ENCODE peak calls at places on chromosome 19, in six cellular contexts. C, K, O, M, D and X are unnamed samples.

GRCh38 chr19:16360738-16361137 is 36.1 kb downstream of the KLF2 start:
- DNase-seq in M (no peak), D (no peak), K (no peak), O (no peak), C (no peak), X (no peak)

GRCh38 chr19:1410136-1410786 is 2.9 kb downstream of the DAZAP1 start:
- DNase-seq in C (no peak), K (no peak), O (no peak), D (no peak), M (no peak), X (no peak)

GRCh38 chr19:35712910-35713845 is 4.6 kb upstream of the KMT2B start:
- DNase-seq in K (no peak), D (peak), O (no peak), C (no peak), M (peak), X (no peak)

GRCh38 chr19:55355213-55355821 is 798 bp upstream of the COX6B2 start:
- DNase-seq in O (no peak), M (no peak), K (no peak), C (no peak), D (no peak), X (no peak)

GRCh38 chr19:3094638-3095374 is 644 bp downstream of the GNA11 start:
- DNase-seq in K (no peak), D (no peak), C (no peak), O (no peak), M (no peak), X (no peak)

GRCh38 chr19:2253106-2254051 is 2.8 kb downstream of the JSRP1 start:
- DNase-seq in M (no peak), K (no peak), C (peak), D (no peak), O (no peak), X (no peak)

GRCh38 chr19:33199441-33200265 is 5.5 kb downstream of the LRP3 start:
- DNase-seq in C (no peak), M (no peak), D (no peak), O (no peak), K (no peak), X (no peak)

GRCh38 chr19:3543150-3544053 is 4.4 kb downstream of the TEKTIP1 start:
- DNase-seq in O (no peak), D (no peak), C (no peak), M (no peak), K (no peak), X (no peak)

GRCh38 chr19:49400034-49400433 is 12.0 kb downstream of the KASH5 start:
- DNase-seq in M (no peak), D (no peak), O (no peak), K (no peak), C (peak), X (no peak)
- TF ChIP-seq JUND in M (no peak), D (no peak), O (no peak), K (no peak), C (no peak), X (no peak)

DNA sequence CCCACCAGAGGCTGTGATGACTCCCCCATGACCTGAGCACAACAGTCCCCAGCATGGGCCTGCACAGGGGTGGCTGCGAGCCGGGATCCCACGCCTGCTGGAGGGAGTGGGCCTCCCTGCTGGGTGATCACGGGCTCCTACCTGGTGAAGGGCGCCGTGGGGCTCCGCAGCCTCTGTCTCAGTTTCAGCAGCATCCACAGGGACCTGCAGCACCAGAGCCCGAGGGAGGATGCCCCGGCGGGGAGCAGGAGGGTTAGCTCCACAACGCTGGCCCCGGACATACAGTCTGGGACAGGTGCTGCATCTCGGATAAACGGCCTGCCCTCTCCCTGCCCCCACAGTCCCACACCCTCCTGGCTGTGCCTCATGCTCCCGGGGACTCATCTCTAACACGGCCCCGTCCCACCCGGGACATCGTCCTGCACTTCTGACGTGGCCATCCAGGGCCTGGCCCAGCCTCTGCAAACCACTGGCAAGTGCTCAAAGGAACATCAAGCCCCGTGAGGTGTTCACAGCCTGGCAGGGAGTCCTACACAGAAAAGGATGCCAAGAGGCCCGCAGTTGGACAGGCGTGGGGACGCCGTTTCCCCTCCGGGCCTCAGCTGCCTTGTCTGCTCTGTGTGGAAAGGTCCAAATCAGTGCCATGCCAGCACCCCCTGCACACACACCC is 10.5 kb downstream of the PEX11G start:
- DNase-seq in K (no peak), C (no peak), M (no peak), O (no peak), D (no peak), X (no peak)
- TF ChIP-seq JUND in K (no peak), C (no peak), M (no peak), O (no peak), D (no peak), X (no peak)

GRCh38 chr19:46716013-46716671 is 772 bp downstream of the PRKD2 start:
- DNase-seq in O (no peak), M (peak), D (no peak), K (no peak), C (no peak), X (no peak)

GRCh38 chr19:46716672-46717033 is 261 bp downstream of the PRKD2 start:
- DNase-seq in C (no peak), D (no peak), O (no peak), K (no peak), M (no peak), X (no peak)

GRCh38 chr19:46714523-46715106 is 2.3 kb downstream of the PRKD2 start:
- DNase-seq in K (no peak), D (no peak), O (no peak), C (no peak), M (no peak), X (no peak)

GRCh38 chr19:46715620-46716012 is 1.3 kb downstream of the PRKD2 start:
- DNase-seq in O (no peak), M (no peak), D (no peak), K (no peak), C (no peak), X (no peak)

DNA sequence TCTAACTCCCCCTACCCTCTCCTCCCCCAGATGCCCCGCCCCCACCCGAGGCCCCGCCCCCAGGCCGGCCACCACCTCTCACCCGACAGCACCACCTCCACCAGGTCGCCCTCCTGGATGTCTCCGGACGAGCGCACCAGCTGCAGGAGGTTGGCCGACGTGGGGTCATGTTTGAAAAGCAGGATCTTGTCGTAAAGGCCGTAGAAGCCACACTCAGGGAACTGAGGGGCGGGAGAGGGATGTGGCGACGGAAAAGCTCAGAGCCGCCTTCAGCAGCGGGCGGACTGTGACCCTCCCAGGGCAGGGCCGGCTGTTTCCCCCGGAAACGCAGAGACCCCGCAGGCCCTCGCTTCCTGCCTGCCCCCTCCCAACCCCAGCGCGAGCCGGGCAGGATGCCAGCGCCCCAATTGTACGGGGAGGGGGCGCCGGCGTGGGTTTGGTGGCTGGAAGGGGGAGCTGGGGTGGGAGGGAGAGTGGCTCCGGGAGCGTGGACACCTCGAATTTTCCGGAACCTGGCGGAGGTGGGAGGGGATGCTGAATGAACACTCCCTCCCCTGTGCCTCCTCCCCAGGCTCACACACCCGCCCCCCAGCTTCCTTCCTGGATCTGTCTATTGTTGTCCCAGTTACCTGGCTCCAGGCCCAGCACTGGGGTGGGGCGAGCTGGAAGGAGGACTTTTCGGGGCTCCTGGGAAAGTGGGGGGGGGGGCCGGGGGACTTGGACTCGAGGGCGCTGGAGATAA is 3.0 kb downstream of the PRKD2 start:
- DNase-seq in M (peak), K (no peak), O (peak), D (no peak), C (peak), X (peak)
- TF ChIP-seq JUND in M (no peak), K (no peak), O (no peak), D (no peak), C (no peak), X (no peak)

GRCh38 chr19:12867120-12868099 is 13.8 kb downstream of the DNASE2 start:
- DNase-seq in C (no peak), K (peak), D (peak), M (peak), O (no peak), X (no peak)
- TF ChIP-seq JUND in C (no peak), K (no peak), D (no peak), M (no peak), O (no peak), X (no peak)

DNA sequence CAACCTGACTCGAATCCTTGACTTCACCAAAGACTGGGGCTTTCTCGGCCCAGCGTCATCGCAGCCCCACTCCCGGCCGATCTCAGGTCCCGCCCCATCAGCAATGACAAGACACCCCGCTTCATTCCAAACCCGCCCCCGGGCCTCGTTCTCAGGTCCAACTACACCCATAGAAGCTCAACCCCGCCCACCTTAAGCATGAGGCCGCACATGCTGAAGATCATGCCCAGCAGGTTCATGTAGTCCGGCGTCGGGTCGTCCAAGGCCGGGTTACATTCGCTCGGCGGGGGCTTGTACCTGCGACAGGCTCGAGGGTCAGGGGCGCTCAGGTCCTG is 2.3 kb downstream of the WDR83 start:
- DNase-seq in K (no peak), O (no peak), C (peak), D (no peak), M (peak), X (peak)
- TF ChIP-seq JUND in K (no peak), O (no peak), C (no peak), D (no peak), M (no peak), X (no peak)

GRCh38 chr19:45451181-45451849 is 16.5 kb upstream of the FOSB start:
- DNase-seq in M (no peak), K (no peak), O (no peak), D (no peak), C (no peak), X (no peak)
- TF ChIP-seq JUND in M (no peak), K (no peak), O (no peak), D (no peak), C (no peak), X (no peak)

GRCh38 chr19:18045307-18046013 is 37.5 kb downstream of the ARRDC2 start:
- DNase-seq in K (no peak), M (no peak), C (no peak), D (no peak), O (no peak), X (no peak)

GRCh38 chr19:18041054-18041453 is 33.1 kb downstream of the ARRDC2 start:
- DNase-seq in O (no peak), D (no peak), K (no peak), M (no peak), C (no peak), X (no peak)

GRCh38 chr19:18049390-18049789 is 37.3 kb downstream of the IL12RB1 start:
- DNase-seq in D (no peak), O (no peak), M (no peak), C (no peak), K (no peak), X (no peak)

GRCh38 chr19:18044825-18045304 is 36.9 kb downstream of the ARRDC2 start:
- DNase-seq in D (peak), K (no peak), M (peak), O (no peak), C (no peak), X (peak)

GRCh38 chr19:18046066-18046718 is 38.2 kb downstream of the ARRDC2 start:
- DNase-seq in D (no peak), K (no peak), O (peak), M (peak), C (peak), X (peak)
- TF ChIP-seq JUND in D (no peak), K (no peak), O (peak), M (peak), C (no peak), X (no peak)

GRCh38 chr19:43692364-43692763 is 22.4 kb upstream of the PLAUR start:
- DNase-seq in D (no peak), M (no peak), O (no peak), K (no peak), C (no peak), X (no peak)
- TF ChIP-seq JUND in D (no peak), M (no peak), O (no peak), K (no peak), C (no peak), X (no peak)

GRCh38 chr19:46862974-46863632 is 2.3 kb downstream of the ARHGAP35 start:
- DNase-seq in M (peak), C (no peak), O (no peak), K (no peak), D (no peak), X (no peak)

GRCh38 chr19:46860846-46861690 is at the start of gene ARHGAP35:
- DNase-seq in O (no peak), C (no peak), M (peak), D (no peak), K (no peak), X (peak)

GRCh38 chr19:46862504-46862835 is 1.7 kb downstream of the ARHGAP35 start:
- DNase-seq in D (no peak), O (no peak), K (no peak), C (no peak), M (peak), X (no peak)

GRCh38 chr19:46860125-46860845 is 512 bp upstream of the ARHGAP35 start:
- DNase-seq in C (peak), M (peak), D (peak), O (peak), K (peak), X (peak)

DNA sequence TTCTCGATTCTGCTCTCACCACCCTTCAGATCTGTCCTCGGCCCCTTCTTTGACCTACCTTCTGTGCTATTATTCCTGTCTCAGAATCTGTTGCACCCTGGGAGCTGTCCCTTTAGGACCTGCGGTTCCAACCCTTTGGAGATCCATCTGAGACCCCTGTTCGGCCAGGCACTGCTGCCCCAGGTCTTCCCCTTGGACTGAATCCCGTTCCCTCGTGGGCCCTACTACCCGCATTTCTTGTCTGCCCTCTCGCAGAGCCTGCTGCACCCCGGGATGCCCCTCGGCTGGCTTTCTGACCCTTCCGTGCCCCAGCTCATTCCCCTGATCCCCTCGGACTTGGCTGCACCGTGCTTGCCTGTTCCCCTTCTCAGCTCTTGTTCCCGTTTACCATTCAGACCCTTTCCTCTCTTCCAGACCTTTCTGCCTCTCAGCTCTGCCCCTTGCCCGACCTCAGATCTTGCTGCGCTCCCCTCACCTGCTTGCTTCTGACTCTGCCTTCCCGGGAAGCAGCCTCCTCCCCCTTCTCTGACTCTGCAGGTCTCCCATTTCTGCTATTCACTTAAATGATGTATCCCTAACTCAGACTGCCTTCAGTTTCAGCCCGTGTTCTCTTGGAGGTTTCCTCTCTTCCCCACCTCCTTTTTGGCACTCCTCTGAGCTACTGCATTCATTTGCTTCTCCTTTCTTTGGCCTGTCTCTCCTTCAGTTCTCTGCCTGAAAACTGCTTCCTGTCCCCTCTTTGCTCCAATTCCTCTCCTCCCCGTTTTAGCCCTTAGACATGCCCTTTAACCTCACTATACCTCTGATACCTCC is 1.1 kb downstream of the ARHGAP35 start:
- DNase-seq in D (no peak), K (no peak), O (no peak), C (no peak), M (no peak), X (peak)
- TF ChIP-seq JUND in D (no peak), K (no peak), O (no peak), C (no peak), M (no peak), X (no peak)